ENCODE peak calls at places on chromosome 9, in nine cellular contexts. One of them, this sample, is unnamed.

GRCh38 chr9:108434502-108434901 is 421.3 kb downstream of the ACTL7B start:
- DNase-seq in GM23338: no peak
- DNase-seq in stimulated activated naive B cell treated with anti-CD40 and anti-IgM and Interleukin-4, amounts not matched to agents 10 μg/mL and 1 μg/mL and 100 μg/mL, for 72 hours: no peak
- DNase-seq in sciatic nerve: no peak
- DNase-seq in KBM-7: no peak
- DNase-seq in cerebellar nuclear complex: no peak
- DNase-seq in CD8-positive, alpha-beta T cell: no peak
- DNase-seq in islet precursor cell: no peak
- DNase-seq in GM12878: no peak
- DNase-seq in this sample: no peak

GRCh38 chr9:5690278-5690677 is 61.4 kb downstream of the RIC1 start:
- DNase-seq in GM12878: no peak
- DNase-seq in KBM-7: no peak
- DNase-seq in sciatic nerve: no peak
- DNase-seq in cerebellar nuclear complex: no peak
- DNase-seq in GM23338: no peak
- DNase-seq in CD8-positive, alpha-beta T cell: no peak
- DNase-seq in islet precursor cell: no peak
- DNase-seq in stimulated activated naive B cell treated with anti-CD40 and anti-IgM and Interleukin-4, amounts not matched to agents 10 μg/mL and 1 μg/mL and 100 μg/mL, for 72 hours: no peak
- DNase-seq in this sample: no peak

GRCh38 chr9:108257387-108257786 is 598.4 kb downstream of the ACTL7B start:
- DNase-seq in islet precursor cell: no peak
- DNase-seq in sciatic nerve: no peak
- DNase-seq in GM23338: no peak
- DNase-seq in stimulated activated naive B cell treated with anti-CD40 and anti-IgM and Interleukin-4, amounts not matched to agents 10 μg/mL and 1 μg/mL and 100 μg/mL, for 72 hours: no peak
- DNase-seq in cerebellar nuclear complex: no peak
- DNase-seq in GM12878: no peak
- DNase-seq in KBM-7: no peak
- DNase-seq in CD8-positive, alpha-beta T cell: no peak
- DNase-seq in this sample: no peak

GRCh38 chr9:135338546-135338945 is 141.0 kb upstream of the PPP1R26 start:
- DNase-seq in KBM-7: no peak
- DNase-seq in stimulated activated naive B cell treated with anti-CD40 and anti-IgM and Interleukin-4, amounts not matched to agents 10 μg/mL and 1 μg/mL and 100 μg/mL, for 72 hours: no peak
- DNase-seq in GM12878: no peak
- DNase-seq in CD8-positive, alpha-beta T cell: no peak
- DNase-seq in GM23338: no peak
- DNase-seq in sciatic nerve: peak
- DNase-seq in islet precursor cell: peak
- DNase-seq in cerebellar nuclear complex: no peak
- DNase-seq in this sample: no peak

GRCh38 chr9:76868897-76869296 is 37.0 kb downstream of the PRUNE2 start:
- DNase-seq in GM23338: no peak
- DNase-seq in KBM-7: no peak
- DNase-seq in cerebellar nuclear complex: no peak
- DNase-seq in stimulated activated naive B cell treated with anti-CD40 and anti-IgM and Interleukin-4, amounts not matched to agents 10 μg/mL and 1 μg/mL and 100 μg/mL, for 72 hours: no peak
- DNase-seq in sciatic nerve: no peak
- DNase-seq in CD8-positive, alpha-beta T cell: no peak
- DNase-seq in islet precursor cell: peak
- DNase-seq in GM12878: no peak
- DNase-seq in this sample: no peak

GRCh38 chr9:13351768-13352386 is 72.4 kb upstream of the MPDZ start:
- DNase-seq in CD8-positive, alpha-beta T cell: no peak
- DNase-seq in GM12878: no peak
- DNase-seq in sciatic nerve: no peak
- DNase-seq in KBM-7: peak
- DNase-seq in stimulated activated naive B cell treated with anti-CD40 and anti-IgM and Interleukin-4, amounts not matched to agents 10 μg/mL and 1 μg/mL and 100 μg/mL, for 72 hours: no peak
- DNase-seq in GM23338: peak
- DNase-seq in cerebellar nuclear complex: no peak
- DNase-seq in islet precursor cell: no peak
- DNase-seq in this sample: peak

GRCh38 chr9:26193237-26193636 is 515.0 kb upstream of the TUSC1 start:
- DNase-seq in cerebellar nuclear complex: no peak
- DNase-seq in sciatic nerve: no peak
- DNase-seq in islet precursor cell: no peak
- DNase-seq in stimulated activated naive B cell treated with anti-CD40 and anti-IgM and Interleukin-4, amounts not matched to agents 10 μg/mL and 1 μg/mL and 100 μg/mL, for 72 hours: no peak
- DNase-seq in GM12878: no peak
- DNase-seq in KBM-7: peak
- DNase-seq in GM23338: no peak
- DNase-seq in CD8-positive, alpha-beta T cell: no peak
- DNase-seq in this sample: no peak

GRCh38 chr9:97786341-97786740 is 66.7 kb upstream of the FOXE1 start:
- DNase-seq in sciatic nerve: no peak
- DNase-seq in GM23338: peak
- DNase-seq in GM12878: no peak
- DNase-seq in islet precursor cell: peak
- DNase-seq in KBM-7: no peak
- DNase-seq in stimulated activated naive B cell treated with anti-CD40 and anti-IgM and Interleukin-4, amounts not matched to agents 10 μg/mL and 1 μg/mL and 100 μg/mL, for 72 hours: no peak
- DNase-seq in cerebellar nuclear complex: no peak
- DNase-seq in CD8-positive, alpha-beta T cell: no peak
- DNase-seq in this sample: no peak

GRCh38 chr9:3951266-3951665 is 348.6 kb downstream of the GLIS3 start:
- DNase-seq in GM23338: no peak
- DNase-seq in KBM-7: no peak
- DNase-seq in islet precursor cell: no peak
- DNase-seq in CD8-positive, alpha-beta T cell: no peak
- DNase-seq in cerebellar nuclear complex: no peak
- DNase-seq in sciatic nerve: no peak
- DNase-seq in GM12878: no peak
- DNase-seq in stimulated activated naive B cell treated with anti-CD40 and anti-IgM and Interleukin-4, amounts not matched to agents 10 μg/mL and 1 μg/mL and 100 μg/mL, for 72 hours: no peak
- DNase-seq in this sample: no peak

GRCh38 chr9:98378206-98379193 is 123.1 kb upstream of the TBC1D2 start:
- DNase-seq in GM23338: no peak
- DNase-seq in CD8-positive, alpha-beta T cell: no peak
- DNase-seq in stimulated activated naive B cell treated with anti-CD40 and anti-IgM and Interleukin-4, amounts not matched to agents 10 μg/mL and 1 μg/mL and 100 μg/mL, for 72 hours: no peak
- DNase-seq in islet precursor cell: no peak
- DNase-seq in sciatic nerve: no peak
- DNase-seq in cerebellar nuclear complex: no peak
- DNase-seq in GM12878: no peak
- DNase-seq in KBM-7: no peak
- DNase-seq in this sample: no peak

GRCh38 chr9:84919498-84919897 is 250.0 kb downstream of the NTRK2 start:
- DNase-seq in GM23338: no peak
- DNase-seq in GM12878: no peak
- DNase-seq in stimulated activated naive B cell treated with anti-CD40 and anti-IgM and Interleukin-4, amounts not matched to agents 10 μg/mL and 1 μg/mL and 100 μg/mL, for 72 hours: no peak
- DNase-seq in cerebellar nuclear complex: no peak
- DNase-seq in CD8-positive, alpha-beta T cell: no peak
- DNase-seq in islet precursor cell: no peak
- DNase-seq in sciatic nerve: no peak
- DNase-seq in KBM-7: no peak
- DNase-seq in this sample: no peak

GRCh38 chr9:38061326-38061947 is 7.6 kb downstream of the SHB start:
- DNase-seq in stimulated activated naive B cell treated with anti-CD40 and anti-IgM and Interleukin-4, amounts not matched to agents 10 μg/mL and 1 μg/mL and 100 μg/mL, for 72 hours: no peak
- DNase-seq in KBM-7: no peak
- DNase-seq in cerebellar nuclear complex: no peak
- DNase-seq in GM12878: peak
- DNase-seq in GM23338: no peak
- DNase-seq in sciatic nerve: peak
- DNase-seq in CD8-positive, alpha-beta T cell: no peak
- DNase-seq in islet precursor cell: peak
- DNase-seq in this sample: no peak

GRCh38 chr9:95778957-95779356 is 96.5 kb upstream of the ERCC6L2 start:
- DNase-seq in cerebellar nuclear complex: no peak
- DNase-seq in KBM-7: no peak
- DNase-seq in sciatic nerve: peak
- DNase-seq in GM12878: no peak
- DNase-seq in CD8-positive, alpha-beta T cell: no peak
- DNase-seq in islet precursor cell: no peak
- DNase-seq in GM23338: no peak
- DNase-seq in stimulated activated naive B cell treated with anti-CD40 and anti-IgM and Interleukin-4, amounts not matched to agents 10 μg/mL and 1 μg/mL and 100 μg/mL, for 72 hours: no peak
- DNase-seq in this sample: no peak

GRCh38 chr9:135887021-135887507 is 20.3 kb downstream of the CAMSAP1 start:
- DNase-seq in islet precursor cell: no peak
- DNase-seq in KBM-7: peak
- DNase-seq in CD8-positive, alpha-beta T cell: no peak
- DNase-seq in GM12878: no peak
- DNase-seq in sciatic nerve: no peak
- DNase-seq in cerebellar nuclear complex: no peak
- DNase-seq in GM23338: no peak
- DNase-seq in stimulated activated naive B cell treated with anti-CD40 and anti-IgM and Interleukin-4, amounts not matched to agents 10 μg/mL and 1 μg/mL and 100 μg/mL, for 72 hours: no peak
- DNase-seq in this sample: no peak

GRCh38 chr9:82934949-82935348 is 128.0 kb downstream of the RASEF start:
- DNase-seq in islet precursor cell: peak
- DNase-seq in CD8-positive, alpha-beta T cell: no peak
- DNase-seq in GM12878: no peak
- DNase-seq in GM23338: peak
- DNase-seq in sciatic nerve: no peak
- DNase-seq in KBM-7: no peak
- DNase-seq in stimulated activated naive B cell treated with anti-CD40 and anti-IgM and Interleukin-4, amounts not matched to agents 10 μg/mL and 1 μg/mL and 100 μg/mL, for 72 hours: no peak
- DNase-seq in cerebellar nuclear complex: no peak
- DNase-seq in this sample: no peak